ENCODE peak calls at places on chromosome 6, in five cellular contexts. V is foreskin fibroblast, F is left ventricle myocardium inferior, D is fibroblast of lung, L is HFFc6. Z is an unnamed sample.

GRCh38 chr6:152984387-152984872 is 1.6 kb upstream of the FBXO5 start:
- DNase-seq in F (no peak), V (peak), L (no peak), D (peak), Z (no peak)

GRCh38 chr6:18507018-18507415 is 119.9 kb downstream of the RNF144B start:
- DNase-seq in V (no peak), L (no peak), F (no peak), D (no peak), Z (no peak)

GRCh38 chr6:168060521-168060931 is 18.5 kb downstream of the FRMD1 start:
- DNase-seq in V (no peak), D (peak), L (peak), F (peak), Z (peak)

GRCh38 chr6:37354526-37355384 is 972 bp downstream of the RNF8 start:
- DNase-seq in D (peak), F (peak), L (no peak), V (peak), Z (peak)

GRCh38 chr6:135731116-135731515 is 120.4 kb upstream of the PDE7B start:
- DNase-seq in D (no peak), L (no peak), F (no peak), V (no peak), Z (no peak)

GRCh38 chr6:137258170-137258569 is 39.0 kb upstream of the IFNGR1 start:
- DNase-seq in D (peak), F (no peak), V (peak), L (no peak), Z (no peak)

GRCh38 chr6:36563237-36563927 is 16.1 kb upstream of the STK38 start:
- DNase-seq in V (peak), L (no peak), D (no peak), F (no peak), Z (no peak)

GRCh38 chr6:170227521-170227983 is 63.3 kb downstream of the DLL1 start:
- DNase-seq in D (peak), V (no peak), L (no peak), F (no peak), Z (no peak)

GRCh38 chr6:122025104-122025503 is 374.3 kb upstream of the HSF2 start:
- DNase-seq in L (no peak), F (no peak), V (no peak), D (no peak), Z (no peak)

GRCh38 chr6:161954699-161955276 is 680.9 kb upstream of the AGPAT4 start:
- DNase-seq in D (no peak), V (no peak), F (no peak), L (no peak), Z (no peak)

GRCh38 chr6:157552956-157553485 is 172.0 kb downstream of the ZDHHC14 start:
- DNase-seq in V (no peak), D (no peak), F (no peak), L (no peak), Z (no peak)

GRCh38 chr6:24117016-24117415 is 9.0 kb upstream of the NRSN1 start:
- DNase-seq in L (no peak), F (no peak), D (peak), V (no peak), Z (no peak)

GRCh38 chr6:24537082-24537699 is 42.4 kb downstream of the ALDH5A1 start:
- DNase-seq in V (no peak), L (no peak), F (no peak), D (peak), Z (no peak)

GRCh38 chr6:97947841-97948240 is 664.8 kb upstream of the MMS22L start:
- DNase-seq in L (no peak), V (peak), F (no peak), D (peak), Z (no peak)

GRCh38 chr6:11769816-11770545 is 8.6 kb downstream of the ADTRP start:
- DNase-seq in L (no peak), F (no peak), D (peak), V (no peak), Z (no peak)

GRCh38 chr6:108589244-108589730 is 28.6 kb downstream of the FOXO3 start:
- DNase-seq in V (peak), F (peak), D (peak), L (peak), Z (no peak)

GRCh38 chr6:139247618-139248017 is 44.2 kb downstream of the TXLNB start:
- DNase-seq in D (no peak), L (no peak), V (no peak), F (no peak), Z (no peak)

GRCh38 chr6:34204693-34205092 is 32.0 kb upstream of the HMGA1 start:
- DNase-seq in L (no peak), D (no peak), F (no peak), V (no peak), Z (no peak)

GRCh38 chr6:1554881-1555569 is 54.7 kb upstream of the FOXC1 start:
- DNase-seq in L (no peak), V (peak), F (peak), D (peak), Z (peak)

GRCh38 chr6:88869263-88870023 is 94.0 kb downstream of the RNGTT start:
- DNase-seq in V (peak), D (peak), L (peak), F (no peak), Z (peak)

GRCh38 chr6:13413906-13414555 is 73.4 kb downstream of the GFOD1 start:
- DNase-seq in V (peak), F (peak), D (peak), L (no peak), Z (no peak)

GRCh38 chr6:16274519-16275229 is 36.3 kb downstream of the GMPR start:
- DNase-seq in L (no peak), F (no peak), D (peak), V (no peak), Z (no peak)

GRCh38 chr6:111771629-111772028 is 101.6 kb downstream of the FYN start:
- DNase-seq in D (no peak), F (no peak), L (no peak), V (no peak), Z (no peak)

GRCh38 chr6:152136449-152136825 is 329.0 kb downstream of the ESR1 start:
- DNase-seq in V (no peak), D (peak), F (no peak), L (no peak), Z (no peak)

GRCh38 chr6:17091122-17091521 is 10.7 kb upstream of the STMND1 start:
- DNase-seq in L (no peak), V (peak), F (no peak), D (peak), Z (no peak)

GRCh38 chr6:121645100-121645745 is 209.8 kb downstream of the GJA1 start:
- DNase-seq in F (no peak), L (no peak), D (peak), V (peak), Z (no peak)

GRCh38 chr6:36463686-36464085 is 20.9 kb downstream of the KCTD20 start:
- DNase-seq in L (peak), V (peak), D (no peak), F (no peak), Z (no peak)

GRCh38 chr6:137160763-137161162 is 12.7 kb downstream of the IL22RA2 start:
- DNase-seq in F (no peak), V (peak), D (peak), L (no peak), Z (no peak)

GRCh38 chr6:131001113-131001776 is 61.8 kb downstream of the EPB41L2 start:
- DNase-seq in V (no peak), D (no peak), F (no peak), L (no peak), Z (no peak)

GRCh38 chr6:15244605-15245360 is 1.1 kb upstream of the JARID2 start:
- DNase-seq in V (peak), F (peak), L (peak), D (peak), Z (no peak)

GRCh38 chr6:78400076-78400475 is 467.3 kb upstream of the IRAK1BP1 start:
- DNase-seq in D (no peak), F (no peak), L (no peak), V (no peak), Z (no peak)

GRCh38 chr6:31070711-31071197 is 41.6 kb downstream of the C6orf15 start:
- DNase-seq in D (peak), F (no peak), V (peak), L (peak), Z (peak)

GRCh38 chr6:45663181-45664180 is 285.7 kb upstream of the SUPT3H start:
- DNase-seq in L (no peak), V (peak), F (peak), D (peak), Z (no peak)

GRCh38 chr6:148166339-148166949 is 176.2 kb upstream of the SASH1 start:
- DNase-seq in F (no peak), D (peak), L (peak), V (peak), Z (peak)

GRCh38 chr6:148169701-148170100 is 172.9 kb upstream of the SASH1 start:
- DNase-seq in L (no peak), D (no peak), F (no peak), V (no peak), Z (no peak)

GRCh38 chr6:148164645-148165044 is 178.0 kb upstream of the SASH1 start:
- DNase-seq in V (no peak), D (peak), F (no peak), L (no peak), Z (no peak)

GRCh38 chr6:148170286-148170685 is 172.4 kb upstream of the SASH1 start:
- DNase-seq in F (no peak), L (no peak), D (no peak), V (no peak), Z (no peak)

GRCh38 chr6:148168856-148169255 is 173.8 kb upstream of the SASH1 start:
- DNase-seq in V (no peak), F (no peak), D (no peak), L (no peak), Z (no peak)
- TF ChIP-seq CTCF in V (no peak), F (no peak), D (no peak), L (no peak), Z (no peak)

DNA sequence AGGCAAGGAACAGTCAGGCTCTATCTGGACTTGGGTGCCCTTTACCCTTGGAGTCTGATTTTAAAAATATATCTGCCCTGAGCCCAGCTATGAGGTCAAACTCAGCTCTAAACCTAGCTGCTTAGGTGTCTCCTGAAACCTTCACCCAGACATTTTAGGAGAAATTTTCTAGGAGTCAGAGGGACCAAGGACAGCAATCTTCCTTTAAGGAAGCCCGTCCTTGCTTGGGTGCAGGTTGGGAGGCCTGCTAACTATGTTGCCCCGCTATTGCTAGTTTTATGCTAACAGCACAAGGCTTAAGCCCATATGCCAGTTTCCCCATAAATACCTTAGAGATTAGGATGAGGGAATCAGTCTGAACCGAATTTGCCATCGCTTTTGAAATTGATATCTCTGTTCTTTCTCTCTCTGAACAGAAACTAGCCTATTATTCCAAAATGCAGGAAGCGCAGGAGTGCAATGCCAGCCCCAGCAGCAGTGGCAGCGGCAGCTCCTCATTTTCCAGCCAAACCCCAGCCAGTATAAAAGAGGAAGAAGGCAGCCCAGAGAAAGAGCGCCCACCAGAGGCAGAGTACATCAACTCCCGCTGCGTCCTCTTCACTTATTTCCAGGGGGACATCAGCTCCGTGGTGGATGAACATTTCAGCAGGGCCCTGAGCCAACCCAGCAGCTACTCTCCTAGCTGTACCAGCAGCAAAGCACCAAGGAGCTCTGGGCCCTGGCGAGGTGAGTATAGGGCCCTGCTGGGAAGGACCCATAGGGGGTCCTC is 2.6 kb downstream of the VGLL2 start:
- DNase-seq in V (no peak), L (no peak), D (no peak), F (no peak), Z (no peak)
- TF ChIP-seq CTCF in V (no peak), L (peak), D (no peak), F (no peak), Z (no peak)

GRCh38 chr6:51777631-51778030 is 309.8 kb downstream of the PKHD1 start:
- DNase-seq in F (no peak), V (no peak), D (no peak), L (no peak), Z (no peak)
- TF ChIP-seq CTCF in F (no peak), V (no peak), D (no peak), L (no peak), Z (no peak)

GRCh38 chr6:22470454-22471368 is 98.7 kb upstream of the HDGFL1 start:
- DNase-seq in L (no peak), D (peak), F (peak), V (peak), Z (peak)
- TF ChIP-seq CTCF in L (no peak), D (peak), F (peak), V (no peak), Z (peak)

DNA sequence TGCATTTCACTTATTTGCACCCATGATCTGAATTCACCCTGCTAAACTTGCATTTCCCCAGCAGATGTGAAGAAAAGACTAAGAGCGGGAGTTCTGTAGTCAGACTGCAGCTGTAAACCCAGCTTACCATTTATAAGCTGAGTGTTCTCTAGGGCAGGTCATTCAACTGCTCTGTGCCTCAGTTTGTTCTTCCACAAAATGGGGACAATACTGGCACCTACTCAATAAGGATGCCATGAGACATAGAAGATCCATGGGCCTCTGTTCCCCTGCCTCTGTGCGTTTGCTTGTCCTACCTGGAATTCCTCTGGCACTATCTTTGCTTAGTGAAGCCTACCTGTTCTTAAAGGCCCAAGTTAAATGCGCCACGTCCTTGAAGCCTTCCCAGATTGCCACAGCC is 12.2 kb upstream of the MDFI start:
- DNase-seq in D (no peak), F (no peak), L (no peak), V (no peak), Z (no peak)
- TF ChIP-seq CTCF in D (no peak), F (no peak), L (no peak), V (no peak), Z (no peak)

Z was measured in AG09319.